ENCODE peak calls at places on chromosomes 11 and 22, in five cellular contexts. Y, C, O, Q and K are unnamed samples.

GRCh38 chr11:46534713-46535112 is 59.1 kb downstream of the AMBRA1 start:
- DNase-seq in Y (no peak), C (no peak), O (no peak), Q (no peak), K (no peak)

GRCh38 chr11:133726576-133726975 is 118.7 kb downstream of the SPATA19 start:
- DNase-seq in Y (no peak), C (no peak), O (no peak), Q (no peak), K (no peak)

GRCh38 chr11:134244593-134244992 is 8.6 kb downstream of the THYN1 start:
- DNase-seq in Y (no peak), C (no peak), O (peak), Q (no peak), K (peak)

GRCh38 chr11:132342408-132342807 is 972.0 kb downstream of the NTM start:
- DNase-seq in Y (no peak), C (no peak), O (no peak), Q (no peak), K (no peak)

GRCh38 chr11:34600339-34601084 is 20.4 kb upstream of the EHF start:
- DNase-seq in Y (peak), C (no peak), O (no peak), Q (no peak), K (no peak)

GRCh38 chr11:2561283-2562180 is 116.7 kb downstream of the KCNQ1 start:
- DNase-seq in Y (no peak), C (no peak), O (no peak), Q (no peak), K (no peak)

GRCh38 chr11:49151211-49151610 is 57.2 kb downstream of the FOLH1 start:
- DNase-seq in Y (no peak), C (no peak), O (no peak), Q (no peak), K (no peak)

GRCh38 chr11:3939211-3939610 is 83.7 kb downstream of the STIM1 start:
- DNase-seq in Y (peak), C (no peak), O (peak), Q (no peak), K (no peak)

GRCh38 chr11:3120071-3120792 is 44.9 kb downstream of the OSBPL5 start:
- DNase-seq in Y (no peak), C (no peak), O (no peak), Q (no peak), K (no peak)

GRCh38 chr11:119319702-119320592 is 3.0 kb upstream of the MCAM start:
- DNase-seq in Y (no peak), C (no peak), O (no peak), Q (no peak), K (no peak)

GRCh38 chr11:86938900-86939880 is 16.0 kb downstream of the FZD4 start:
- DNase-seq in Y (no peak), C (no peak), O (no peak), Q (no peak), K (no peak)

GRCh38 chr11:44418438-44418795 is 108.5 kb upstream of the ALX4 start:
- DNase-seq in Y (no peak), C (no peak), O (no peak), Q (no peak), K (no peak)

GRCh38 chr11:44286268-44286880 is 23.6 kb downstream of the ALX4 start:
- DNase-seq in Y (peak), C (no peak), O (peak), Q (no peak), K (peak)

GRCh38 chr22:38465673-38466490 is 2.0 kb upstream of the KDELR3 start:
- DNase-seq in Y (no peak), C (no peak), O (no peak), Q (no peak), K (no peak)